ENCODE peak calls at places on chromosomes 16 and 17, in nine cellular contexts. B is tibial artery, C is fibroblast of lung, L is aorta, P is tibial nerve, W is right cardiac atrium, S is H9, J is thoracic aorta, R is OCI-LY7. O is an unnamed sample.

GRCh38 chr16:59543641-59544040 is 809.5 kb upstream of the GOT2 start:
- DNase-seq in B (no peak), C (peak; percentile 96), L (no peak), P (no peak), W (no peak), S (no peak), J (no peak), R (no peak), O (no peak)

GRCh38 chr17:62693616-62694415 is 66.3 kb downstream of the MRC2 start:
- DNase-seq in B (no peak), C (peak; percentile 23), L (no peak), P (no peak), W (no peak), S (peak; percentile 36), J (no peak), R (no peak), O (no peak)

GRCh38 chr17:79951361-79952264 is 84.1 kb downstream of the TBC1D16 start:
- DNase-seq in B (peak; percentile 76), C (peak; percentile 94), L (peak; percentile 82), P (no peak), W (peak; percentile 81), S (peak; percentile 54), J (no peak), R (no peak), O (no peak)

GRCh38 chr17:38540514-38540913 is 65.2 kb downstream of the SRCIN1 start:
- DNase-seq in B (no peak), C (no peak), L (no peak), P (no peak), W (peak; percentile 31), S (no peak), J (no peak), R (no peak), O (no peak)

GRCh38 chr17:46800573-46800972 is 17.9 kb downstream of the WNT3 start:
- DNase-seq in B (no peak), C (no peak), L (no peak), P (no peak), W (no peak), S (no peak), J (no peak), R (no peak), O (no peak)

GRCh38 chr17:47279062-47279801 is 25.6 kb downstream of the ITGB3 start:
- DNase-seq in B (peak; percentile 94), C (peak; percentile 99), L (peak; percentile 90), P (peak; percentile 67), W (peak; percentile 85), S (no peak), J (peak; percentile 55), R (peak; percentile 77), O (peak; percentile 84)

GRCh38 chr16:72946474-72947194 is 101.3 kb downstream of the ZFHX3 start:
- DNase-seq in B (peak; percentile 94), C (peak; percentile 50), L (peak; percentile 86), P (no peak), W (peak; percentile 75), S (no peak), J (no peak), R (no peak), O (no peak)

GRCh38 chr16:56041556-56042140 is 149.6 kb upstream of the GNAO1 start:
- DNase-seq in B (no peak), C (no peak), L (no peak), P (no peak), W (peak; percentile 48), S (peak; percentile 78), J (no peak), R (peak; percentile 10), O (no peak)

GRCh38 chr16:74792225-74792624 is 17.6 kb upstream of the FA2H start:
- DNase-seq in B (no peak), C (no peak), L (no peak), P (no peak), W (no peak), S (no peak), J (no peak), R (no peak), O (no peak)

GRCh38 chr16:87180069-87180468 is 137.1 kb downstream of the C16orf95 start:
- DNase-seq in B (no peak), C (peak; percentile 20), L (no peak), P (no peak), W (no peak), S (no peak), J (no peak), R (no peak), O (peak; percentile 53)

GRCh38 chr16:27417047-27417671 is 15.2 kb downstream of the IL21R start:
- DNase-seq in B (no peak), C (no peak), L (no peak), P (no peak), W (no peak), S (no peak), J (no peak), R (no peak), O (no peak)

GRCh38 chr17:80449930-80450576 is 26.4 kb downstream of the NPTX1 start:
- DNase-seq in B (no peak), C (peak; percentile 14), L (no peak), P (no peak), W (peak; percentile 48), S (no peak), J (no peak), R (no peak), O (no peak)

GRCh38 chr16:19167710-19168172 is 299 bp upstream of the SYT17 start:
- DNase-seq in B (peak; percentile 73), C (peak; percentile 58), L (peak; percentile 89), P (no peak), W (peak; percentile 91), S (peak; percentile 83), J (no peak), R (peak; percentile 57), O (peak; percentile 88)

GRCh38 chr17:60396412-60396811 is 4.5 kb upstream of the USP32 start:
- DNase-seq in B (no peak), C (no peak), L (no peak), P (no peak), W (no peak), S (no peak), J (no peak), R (no peak), O (no peak)

GRCh38 chr17:38706625-38707298 is 1.7 kb downstream of the MLLT6 start:
- DNase-seq in B (no peak), C (no peak), L (no peak), P (no peak), W (no peak), S (no peak), J (no peak), R (peak; percentile 40), O (no peak)

DNA sequence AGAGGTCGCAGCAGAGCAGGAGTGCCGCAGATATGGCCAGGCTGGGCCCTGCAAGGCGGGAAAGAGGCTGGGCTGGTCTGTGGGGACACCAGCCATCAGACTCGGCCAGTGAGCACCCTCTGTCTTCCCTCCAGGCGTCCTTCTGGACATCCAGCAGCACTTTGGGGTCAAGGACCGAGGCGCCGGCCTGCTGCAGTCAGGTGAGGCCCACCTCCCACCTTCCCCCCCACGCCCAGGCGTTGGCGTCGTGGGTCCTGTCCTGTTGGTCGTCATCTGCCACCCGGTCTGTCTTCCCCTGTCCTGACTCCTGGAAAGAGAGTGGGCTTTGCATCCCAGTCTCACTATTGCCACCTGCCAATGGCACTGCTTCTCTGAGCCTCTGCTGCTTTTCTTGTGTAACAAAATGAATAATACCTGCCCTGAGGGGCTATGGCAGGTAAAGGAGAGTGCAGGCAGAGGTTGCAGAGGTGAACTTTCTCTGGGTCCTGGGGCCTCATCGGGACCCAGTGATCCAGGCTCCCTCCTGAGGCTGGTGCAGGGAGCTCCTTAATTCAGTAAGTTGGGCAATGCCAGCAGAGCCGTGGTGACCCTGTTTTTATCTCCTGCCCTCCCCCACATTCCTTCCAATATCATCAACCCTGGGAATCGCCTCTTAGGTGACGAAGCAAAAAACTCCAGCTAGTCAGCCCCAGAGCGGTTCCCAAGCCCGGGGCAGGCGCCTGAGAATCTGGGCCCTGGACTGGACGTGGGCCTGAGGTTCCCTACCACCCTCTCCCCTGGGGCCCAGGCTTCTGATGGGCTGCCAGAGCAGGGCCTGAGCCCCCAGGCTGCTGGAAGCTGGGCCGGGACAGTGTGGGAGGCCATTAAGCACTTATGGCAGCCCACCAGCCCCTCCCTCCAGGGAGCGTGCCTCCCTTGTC is 14.7 kb downstream of the SPNS2 start:
- DNase-seq in B (no peak), C (no peak), L (no peak), P (no peak), W (no peak), S (no peak), J (no peak), R (no peak), O (no peak)
- H3K27ac ChIP-seq in B (no peak overlapping the region), C (no peak overlapping the region), L (no peak overlapping the region), P (peak overlapping the region; percentile 28), W (no peak overlapping the region), S (no peak overlapping the region), J (no peak overlapping the region), R (no peak overlapping the region), O (peak overlapping the region; percentile 22)

DNA sequence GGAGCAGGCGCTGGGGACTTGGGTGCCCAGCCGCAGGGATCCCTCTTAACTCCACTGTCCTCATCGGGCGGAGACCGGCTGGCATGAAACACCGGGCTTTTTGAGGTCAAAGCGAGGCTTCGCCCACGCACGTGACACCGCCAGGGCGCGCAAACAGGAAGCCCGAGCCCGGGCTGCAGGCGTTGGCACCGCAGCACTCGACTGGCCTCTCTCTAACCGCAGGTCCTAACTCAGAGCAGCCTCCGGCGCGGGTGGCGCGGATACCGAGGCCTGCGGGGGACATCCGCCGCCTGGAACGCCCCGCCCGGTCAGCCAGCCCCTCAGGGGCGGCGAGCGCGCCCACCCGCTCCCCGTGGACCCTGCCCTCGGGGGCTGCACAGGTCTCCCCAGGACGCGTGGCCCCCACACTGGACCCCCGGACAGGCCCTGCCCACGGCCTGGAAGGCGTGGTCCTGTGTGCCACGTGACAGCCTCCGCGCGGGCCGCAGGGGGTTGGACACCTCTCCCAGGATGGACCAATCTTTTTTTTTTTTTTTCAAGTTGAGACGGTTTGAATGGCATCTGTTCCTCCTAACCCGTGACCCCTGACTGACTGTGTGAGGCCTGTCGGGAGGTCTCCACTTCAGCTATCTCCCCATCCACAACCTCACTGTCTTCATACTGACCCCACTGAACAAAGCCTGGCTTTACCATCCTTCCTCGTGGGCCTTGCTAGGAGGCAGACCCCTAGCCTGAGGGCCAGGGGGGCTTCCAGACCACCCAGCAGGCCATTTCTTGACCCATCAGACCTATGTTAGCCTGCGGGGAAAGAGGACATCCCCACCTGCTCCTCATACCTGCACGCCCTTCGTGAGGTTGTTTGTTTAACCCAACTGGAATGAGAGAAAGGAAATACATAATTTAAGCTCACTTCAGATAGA is 8.4 kb upstream of the SLC47A2 start:
- DNase-seq in B (peak; percentile 89), C (peak; percentile 9), L (peak; percentile 89), P (peak; percentile 45), W (peak; percentile 88), S (peak; percentile 28), J (no peak), R (no peak), O (peak; percentile 92)
- H3K4me1 ChIP-seq in B (peaks cover 37% of the 10 kb centered on the region), C (peaks cover 9% of the 10 kb centered on the region), L (no peaks in the 10 kb centered on the region), P (peaks cover 77% of the 10 kb centered on the region), W (peaks cover 8% of the 10 kb centered on the region), S (no peaks in the 10 kb centered on the region), J (peaks cover 20% of the 10 kb centered on the region), R (no peaks in the 10 kb centered on the region), O (peaks cover 25% of the 10 kb centered on the region)

DNA sequence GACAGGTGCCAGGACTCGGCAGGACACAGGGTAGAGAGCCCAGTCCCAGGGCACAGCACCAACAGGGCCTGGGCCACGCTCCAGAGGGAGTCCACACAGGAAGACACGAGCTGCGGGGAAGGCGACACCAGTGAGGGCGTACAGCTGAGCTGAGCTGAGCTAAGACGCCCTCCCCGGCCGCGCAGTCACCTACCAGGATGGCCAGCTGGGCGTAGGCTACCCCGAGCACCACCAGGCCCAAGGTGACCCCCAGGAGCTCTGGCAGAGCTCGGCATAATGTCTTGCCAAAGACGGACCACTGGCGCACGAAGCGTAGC is 42.7 kb downstream of the TSC2 start:
- DNase-seq in B (no peak), C (no peak), L (no peak), P (no peak), W (no peak), S (no peak), J (no peak), R (no peak), O (no peak)
- H3K27ac ChIP-seq in B (no peak overlapping the region), C (no peak overlapping the region), L (no peak overlapping the region), P (no peak overlapping the region), W (peak overlapping the region; percentile 53), S (no peak overlapping the region), J (no peak overlapping the region), R (no peak overlapping the region), O (peak overlapping the region; percentile 50)

GRCh38 chr17:28746611-28747045 is 2.8 kb downstream of the TRAF4 start:
- DNase-seq in B (no peak), C (no peak), L (peak; percentile 73), P (no peak), W (no peak), S (peak; percentile 78), J (no peak), R (no peak), O (peak; percentile 74)
- H3K4me1 ChIP-seq in B (peaks cover 54% of the 10 kb centered on the region), C (peaks cover 9% of the 10 kb centered on the region), L (no peaks in the 10 kb centered on the region), P (peaks cover 82% of the 10 kb centered on the region), W (peaks cover 3% of the 10 kb centered on the region), S (peaks cover 5% of the 10 kb centered on the region), J (peaks cover 23% of the 10 kb centered on the region), R (peaks cover 55% of the 10 kb centered on the region), O (peaks cover 69% of the 10 kb centered on the region)